ENCODE peak calls at places on chromosomes 16 and 17, in four cellular contexts. B is HepG2; I is GM23338; R is CD8-positive, alpha-beta memory T cell. Z is an unnamed sample.
A peak's percentile ranks its signal among the peaks of the same experiment; 100 is the strongest.

GRCh38 chr16:85151603-85152413 is 39.5 kb upstream of the CIBAR2 start:
- DNase-seq in B (no peak), I (no peak), R (no peak), Z (no peak)

GRCh38 chr17:50689251-50689650 is 18.5 kb downstream of the ANKRD40 start:
- DNase-seq in B (no peak), I (no peak), R (no peak), Z (no peak)

GRCh38 chr16:54930034-54930938 is at the start of gene IRX5:
- DNase-seq in B (no peak), I (peak; percentile 91), R (no peak), Z (peak; percentile 93)

GRCh38 chr17:40110457-40110856 is 10.1 kb upstream of the NR1D1 start:
- DNase-seq in B (no peak), I (no peak), R (no peak), Z (no peak)

GRCh38 chr17:5745091-5745820 is 160.9 kb upstream of the NLRP1 start:
- DNase-seq in B (no peak), I (no peak), R (no peak), Z (no peak)

GRCh38 chr16:58464047-58464915 is 35.7 kb upstream of the NDRG4 start:
- DNase-seq in B (no peak), I (peak; percentile 67), R (no peak), Z (no peak)

GRCh38 chr16:77169650-77170236 is 21.2 kb upstream of the MON1B start:
- DNase-seq in B (peak; percentile 52), I (peak; percentile 87), R (no peak), Z (no peak)

GRCh38 chr17:79696159-79696982 is 34.4 kb upstream of the ENPP7 start:
- DNase-seq in B (no peak), I (no peak), R (no peak), Z (no peak)

GRCh38 chr17:81331527-81332043 is 36.5 kb upstream of the SLC38A10 start:
- DNase-seq in B (no peak), I (no peak), R (no peak), Z (no peak)

GRCh38 chr16:56710181-56710737 is 19.7 kb upstream of the NUP93 start:
- DNase-seq in B (no peak), I (no peak), R (no peak), Z (no peak)

GRCh38 chr17:41773190-41773588 is 13.3 kb downstream of the JUP start:
- DNase-seq in B (peak; percentile 79), I (peak; percentile 67), R (no peak), Z (no peak)

GRCh38 chr17:81578561-81579225 is 26.5 kb upstream of the FAAP100 start:
- DNase-seq in B (no peak), I (no peak), R (no peak), Z (no peak)

GRCh38 chr17:75352079-75352569 is 53.4 kb downstream of the GRB2 start:
- DNase-seq in B (no peak), I (peak; percentile 78), R (no peak), Z (no peak)

GRCh38 chr16:23694707-23695373 is 16.2 kb downstream of the PLK1 start:
- DNase-seq in B (peak; percentile 49), I (peak; percentile 94), R (no peak), Z (no peak)

GRCh38 chr16:88810868-88811599 is 694 bp downstream of the APRT start:
- DNase-seq in B (peak; percentile 73), I (peak; percentile 62), R (no peak), Z (peak; percentile 88)

GRCh38 chr16:15955425-15955824 is 6.0 kb downstream of the ABCC1 start:
- DNase-seq in B (no peak), I (no peak), R (no peak), Z (no peak)

GRCh38 chr17:15981646-15982580 is 17.6 kb downstream of the ZSWIM7 start:
- DNase-seq in B (no peak), I (peak; percentile 42), R (no peak), Z (no peak)
- H3K27ac ChIP-seq in B (peak overlapping the region; percentile 2), I (no peak overlapping the region), R (peak overlapping the region; percentile 44), Z (no peak overlapping the region)

GRCh38 chr16:2586241-2586640 is 48.4 kb downstream of the PDPK1 start:
- DNase-seq in B (no peak), I (peak; percentile 68), R (no peak), Z (peak; percentile 32)
- H3K36me3 ChIP-seq in B (peaks cover 66% of the 10 kb centered on the region), I (peaks cover 3% of the 10 kb centered on the region), R (peaks cover 16% of the 10 kb centered on the region), Z (peaks cover 66% of the 10 kb centered on the region)

GRCh38 chr17:58084317-58084981 is 1.2 kb downstream of the DYNLL2 start:
- DNase-seq in B (peak; percentile 75), I (peak; percentile 72), R (peak; percentile 55), Z (peak; percentile 52)

GRCh38 chr17:58089111-58089510 is 5.9 kb downstream of the DYNLL2 start:
- DNase-seq in B (no peak), I (no peak), R (no peak), Z (no peak)

GRCh38 chr17:58085039-58085715 is 2.0 kb downstream of the DYNLL2 start:
- DNase-seq in B (no peak), I (no peak), R (no peak), Z (no peak)

GRCh38 chr17:58088624-58089023 is 5.4 kb downstream of the DYNLL2 start:
- DNase-seq in B (no peak), I (no peak), R (no peak), Z (no peak)

DNA sequence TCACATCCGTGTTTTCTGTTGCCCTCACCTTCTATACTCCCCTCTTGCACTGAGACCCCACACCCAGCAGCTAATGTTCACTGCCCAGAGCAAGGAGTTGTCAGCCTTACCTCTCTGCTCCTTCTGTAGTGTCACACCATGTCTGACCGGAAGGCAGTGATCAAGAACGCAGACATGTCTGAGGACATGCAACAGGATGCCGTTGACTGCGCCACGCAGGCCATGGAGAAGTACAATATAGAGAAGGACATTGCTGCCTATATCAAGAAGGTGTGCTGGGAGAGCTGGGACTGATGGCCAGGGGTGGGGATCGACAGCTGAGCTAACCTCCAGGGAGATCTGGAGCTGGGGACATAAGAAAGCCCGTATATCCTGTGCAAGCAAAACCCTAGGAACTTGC is 3.7 kb downstream of the DYNLL2 start:
- DNase-seq in B (no peak), I (no peak), R (no peak), Z (no peak)
- H3K4me1 ChIP-seq in B (peaks cover 66% of the 10 kb centered on the region), I (peaks cover 23% of the 10 kb centered on the region), R (peaks cover 41% of the 10 kb centered on the region), Z (peaks cover 44% of the 10 kb centered on the region)

GRCh38 chr17:10072086-10072485 is 126.3 kb downstream of the GAS7 start:
- DNase-seq in B (no peak), I (no peak), R (no peak), Z (no peak)

GRCh38 chr17:10073026-10073425 is 125.4 kb downstream of the GAS7 start:
- DNase-seq in B (no peak), I (no peak), R (no peak), Z (no peak)

GRCh38 chr17:10073905-10074304 is 124.5 kb downstream of the GAS7 start:
- DNase-seq in B (no peak), I (no peak), R (no peak), Z (no peak)

GRCh38 chr17:10071141-10071540 is 127.3 kb downstream of the GAS7 start:
- DNase-seq in B (no peak), I (no peak), R (no peak), Z (no peak)

DNA sequence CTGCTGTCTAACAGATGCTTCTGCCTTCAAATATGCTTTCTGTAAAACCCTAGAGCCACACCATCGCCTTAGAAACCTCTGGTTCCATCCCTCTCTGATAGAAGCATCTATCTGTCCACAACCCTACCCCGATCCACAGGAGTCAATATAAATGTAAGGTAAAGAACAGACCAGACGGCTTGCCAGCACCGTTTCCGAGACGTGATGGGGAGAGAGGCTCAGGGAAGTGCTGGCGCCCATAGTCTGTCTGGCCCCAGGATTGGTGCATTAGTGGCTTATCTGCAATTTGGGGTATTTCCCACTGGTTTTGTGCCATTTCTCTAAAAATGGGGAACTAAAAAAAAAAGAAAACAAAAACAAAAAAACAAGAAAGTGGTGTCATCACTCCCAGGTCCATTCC is 125.8 kb downstream of the GAS7 start:
- DNase-seq in B (no peak), I (no peak), R (no peak), Z (no peak)
- H3K27ac ChIP-seq in B (no peak overlapping the region), I (no peak overlapping the region), R (no peak overlapping the region), Z (no peak overlapping the region)

DNA sequence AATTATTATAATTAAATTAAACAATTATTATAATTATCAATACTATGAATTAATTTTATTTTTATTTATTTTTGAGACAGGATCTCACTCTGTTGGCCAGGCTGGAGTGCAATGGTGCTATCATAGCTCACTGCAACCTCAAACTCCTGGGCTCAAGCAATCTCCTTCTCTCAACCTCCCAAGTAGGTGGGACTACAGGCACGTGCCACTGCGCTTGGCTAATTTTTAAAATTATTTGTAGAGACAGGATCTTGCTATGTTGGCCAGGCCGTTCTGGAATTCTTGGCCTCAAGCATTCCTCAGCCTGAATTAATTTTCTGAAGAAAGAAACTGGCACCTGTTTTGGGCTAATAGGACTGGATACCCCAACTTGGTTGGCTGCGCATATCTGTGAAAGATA is 10.3 kb downstream of the GNA13 start:
- DNase-seq in B (no peak), I (no peak), R (no peak), Z (no peak)
- H3K36me3 ChIP-seq in B (peaks cover 36% of the 10 kb centered on the region), I (peaks cover 2% of the 10 kb centered on the region), R (peaks cover 16% of the 10 kb centered on the region), Z (peaks cover 58% of the 10 kb centered on the region)

GRCh38 chr17:17018021-17018441 is 24.2 kb upstream of the MPRIP start:
- DNase-seq in B (no peak), I (no peak), R (no peak), Z (no peak)
- H3K4me1 ChIP-seq in B (peaks cover 41% of the 10 kb centered on the region), I (no peaks in the 10 kb centered on the region), R (peaks cover 26% of the 10 kb centered on the region), Z (peaks cover 47% of the 10 kb centered on the region)

GRCh38 chr17:66627985-66628384 is 206.9 kb upstream of the CACNG5 start:
- DNase-seq in B (no peak), I (no peak), R (no peak), Z (no peak)
- H3K27ac ChIP-seq in B (no peak overlapping the region), I (no peak overlapping the region), R (no peak overlapping the region), Z (no peak overlapping the region)

GRCh38 chr17:27800522-27800921 is at the start of gene NOS2:
- DNase-seq in B (peak; percentile 26), I (no peak), R (no peak), Z (no peak)

GRCh38 chr17:27804113-27804512 is 3.8 kb upstream of the NOS2 start:
- DNase-seq in B (no peak), I (peak; percentile 45), R (no peak), Z (no peak)

GRCh38 chr17:27802962-27803680 is 2.8 kb upstream of the NOS2 start:
- DNase-seq in B (no peak), I (no peak), R (no peak), Z (no peak)

GRCh38 chr17:27805520-27806146 is 5.3 kb upstream of the NOS2 start:
- DNase-seq in B (peak; percentile 78), I (peak; percentile 94), R (peak; percentile 78), Z (peak; percentile 83)

DNA sequence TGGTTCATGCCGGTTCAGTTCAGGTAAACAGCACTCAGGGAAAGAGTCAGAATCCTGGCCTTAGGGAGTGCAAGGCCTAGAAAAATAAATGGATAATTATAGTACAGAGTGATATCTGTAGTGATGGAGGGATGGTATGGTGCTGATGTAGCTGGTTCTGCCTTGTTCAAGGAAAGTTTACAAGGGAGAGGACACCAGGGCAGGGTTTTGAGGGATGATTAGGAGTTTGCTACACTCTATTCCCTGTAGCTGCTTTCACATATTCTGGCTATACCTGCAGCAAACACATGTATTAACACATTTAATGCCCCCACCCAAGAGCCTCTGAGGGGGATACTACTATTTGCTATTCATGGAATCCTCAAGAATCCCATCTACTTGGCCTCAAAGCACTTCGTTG is 1.7 kb upstream of the NOS2 start:
- DNase-seq in B (no peak), I (no peak), R (no peak), Z (no peak)
- H3K36me3 ChIP-seq in B (no peaks in the 10 kb centered on the region), I (no peaks in the 10 kb centered on the region), R (no peaks in the 10 kb centered on the region), Z (no peaks in the 10 kb centered on the region)

Z was measured in lower lobe of right lung.